ENCODE peak calls at places on chromosomes 7 and 10, in five cellular contexts. R is mucosa of descending colon, M is fibroblast of mammary gland, T is HFF-Myc, Z is gastrocnemius medialis. V is an unnamed sample.

GRCh38 chr7:112056409-112056808 is 149.8 kb downstream of the DOCK4 start:
- DNase-seq in R (no peak), M (peak; percentile 57), T (no peak), Z (peak; percentile 18), V (no peak)

GRCh38 chr7:99997545-99998137 is 17.8 kb upstream of the ZKSCAN1 start:
- DNase-seq in Z (peak; percentile 25), T (no peak), M (peak; percentile 22), R (peak; percentile 80), V (no peak)

GRCh38 chr7:137818036-137818435 is 28.7 kb downstream of the DGKI start:
- DNase-seq in R (no peak), T (no peak), M (peak; percentile 73), Z (no peak), V (no peak)

GRCh38 chr10:63713191-63714144 is 192.3 kb downstream of the REEP3 start:
- DNase-seq in M (peak; percentile 98), R (peak; percentile 83), Z (peak; percentile 37), T (no peak), V (no peak)

GRCh38 chr7:79553811-79554555 is 100.5 kb upstream of the MAGI2 start:
- DNase-seq in T (no peak), Z (no peak), M (peak; percentile 82), R (no peak), V (peak; percentile 21)

GRCh38 chr10:92757066-92757716 is 67.4 kb downstream of the HHEX start:
- DNase-seq in Z (peak; percentile 74), R (peak; percentile 81), M (peak; percentile 54), T (peak; percentile 66), V (peak; percentile 65)

GRCh38 chr10:80453715-80454525 is at the start of gene TSPAN14:
- DNase-seq in T (no peak), M (peak; percentile 70), R (peak; percentile 92), Z (peak; percentile 79), V (no peak)

GRCh38 chr7:2104716-2105115 is 128.0 kb downstream of the MAD1L1 start:
- DNase-seq in R (no peak), Z (no peak), T (no peak), M (peak; percentile 72), V (no peak)

GRCh38 chr10:31101123-31101522 is 69.5 kb upstream of the ZNF438 start:
- DNase-seq in R (no peak), M (peak; percentile 92), T (peak; percentile 37), Z (no peak), V (peak; percentile 31)

GRCh38 chr7:1024331-1024761 is 20.0 kb upstream of the GPR146 start:
- DNase-seq in T (no peak), M (no peak), Z (peak; percentile 39), R (peak; percentile 60), V (no peak)

GRCh38 chr7:99653754-99654153 is 26.0 kb downstream of the CYP3A5 start:
- DNase-seq in T (no peak), M (no peak), Z (no peak), R (no peak), V (no peak)

GRCh38 chr7:134461921-134462320 is 3.0 kb upstream of the AKR1B1 start:
- DNase-seq in R (no peak), T (no peak), Z (no peak), M (no peak), V (no peak)

GRCh38 chr10:125868372-125868975 is 12.6 kb downstream of the DHX32 start:
- DNase-seq in M (peak; percentile 64), R (no peak), Z (no peak), T (peak; percentile 19), V (peak; percentile 13)

GRCh38 chr10:13873201-13873600 is 286.4 kb downstream of the PRPF18 start:
- DNase-seq in Z (no peak), T (no peak), M (no peak), R (no peak), V (no peak)

GRCh38 chr10:75468612-75469011 is 37.2 kb downstream of the LRMDA start:
- DNase-seq in R (peak; percentile 51), Z (no peak), T (no peak), M (no peak), V (no peak)

GRCh38 chr7:158016171-158017087 is 571.2 kb downstream of the PTPRN2 start:
- DNase-seq in T (no peak), Z (no peak), R (no peak), M (no peak), V (no peak)

GRCh38 chr7:101020444-101020843 is 563 bp downstream of the MUC17 start:
- DNase-seq in T (no peak), R (no peak), Z (no peak), M (no peak), V (no peak)

GRCh38 chr7:101018271-101019167 is 1.4 kb upstream of the MUC17 start:
- DNase-seq in M (no peak), T (no peak), R (no peak), Z (no peak), V (no peak)

GRCh38 chr7:101017099-101017777 is 2.6 kb upstream of the MUC17 start:
- DNase-seq in Z (peak; percentile 30), M (peak; percentile 82), T (peak; percentile 73), R (peak; percentile 83), V (peak; percentile 40)

GRCh38 chr7:101023839-101024238 is 4.0 kb downstream of the MUC17 start:
- DNase-seq in T (no peak), R (no peak), M (peak; percentile 3), Z (no peak), V (no peak)

GRCh38 chr7:101021703-101022102 is 1.8 kb downstream of the MUC17 start:
- DNase-seq in Z (no peak), M (no peak), R (peak; percentile 69), T (no peak), V (no peak)
- H3K4me3 ChIP-seq in Z (no peak overlapping the region), M (no peak overlapping the region), R (no peak overlapping the region), T (no peak overlapping the region), V (no peak overlapping the region)

GRCh38 chr7:66522518-66522917 is 106.2 kb upstream of the KCTD7 start:
- DNase-seq in T (no peak), R (no peak), Z (no peak), M (peak; percentile 12), V (no peak)
- TF ChIP-seq CTCF in T (peak; percentile 28), R (no peak), Z (no peak), M (peak; percentile 26), V (peak; percentile 37)

GRCh38 chr10:36479073-36479472 is 646.3 kb upstream of the ANKRD30A start:
- DNase-seq in M (no peak), R (no peak), T (no peak), Z (no peak), V (no peak)

GRCh38 chr10:36473122-36473521 is 652.3 kb upstream of the ANKRD30A start:
- DNase-seq in R (no peak), Z (no peak), M (no peak), T (no peak), V (no peak)

GRCh38 chr10:36474456-36474855 is 650.9 kb upstream of the ANKRD30A start:
- DNase-seq in M (no peak), T (no peak), Z (no peak), R (no peak), V (no peak)

GRCh38 chr10:36475746-36476145 is 649.7 kb upstream of the ANKRD30A start:
- DNase-seq in R (no peak), T (no peak), Z (no peak), M (peak; percentile 60), V (no peak)

DNA sequence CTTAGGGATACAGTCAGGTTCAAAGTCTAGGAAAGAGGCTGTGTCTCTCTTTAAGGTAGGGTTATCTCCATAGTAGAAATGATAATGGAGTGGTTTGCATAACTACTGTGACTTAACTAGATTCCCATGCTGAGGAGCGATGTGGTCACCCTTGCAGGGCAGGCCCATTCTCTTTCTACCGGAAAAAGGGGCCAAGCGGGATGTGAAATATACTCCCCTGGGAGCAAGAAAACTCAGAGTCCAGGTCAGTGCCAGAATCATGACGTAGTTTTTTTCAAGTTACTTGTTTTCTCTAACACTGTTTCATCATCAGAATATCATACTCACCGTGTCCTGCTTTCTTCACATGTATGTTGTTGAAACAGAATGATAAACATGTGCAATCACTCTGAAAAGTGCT is 649.0 kb upstream of the ANKRD30A start:
- DNase-seq in R (no peak), Z (no peak), M (peak; percentile 69), T (no peak), V (no peak)
- H3K4me3 ChIP-seq in R (no peak overlapping the region), Z (no peak overlapping the region), M (no peak overlapping the region), T (no peak overlapping the region), V (no peak overlapping the region)

DNA sequence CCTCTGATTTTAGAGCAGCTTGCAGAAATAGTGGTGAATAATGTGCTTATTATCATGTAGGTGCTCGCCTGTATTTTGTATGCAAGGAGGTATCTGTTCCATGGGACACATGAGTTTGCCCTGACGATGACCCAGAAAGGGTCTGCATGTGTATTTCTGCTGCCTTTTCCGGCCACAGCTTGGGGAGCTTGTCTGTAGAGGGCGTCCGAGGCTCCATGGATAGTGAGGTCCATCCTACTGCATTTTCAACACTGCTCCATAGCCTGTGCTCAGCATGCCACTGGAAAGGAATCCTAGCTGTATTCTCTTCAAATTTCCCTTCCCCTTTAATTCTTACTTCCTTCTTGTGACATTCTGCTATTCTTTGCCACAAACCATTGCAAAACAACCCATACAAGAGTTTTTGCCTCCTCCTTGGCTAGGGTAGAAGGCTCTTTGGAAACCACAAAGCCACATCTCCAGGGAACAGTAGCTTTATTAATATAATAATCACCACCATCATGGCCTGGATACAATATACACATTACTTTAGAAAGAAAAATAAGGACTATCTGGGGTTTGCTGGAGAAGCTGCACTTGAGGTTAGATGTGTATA is 127.7 kb downstream of the DYNC1I1 start:
- DNase-seq in T (no peak), R (no peak), Z (no peak), M (no peak), V (no peak)
- TF ChIP-seq CTCF in T (no peak), R (no peak), Z (no peak), M (no peak), V (no peak)

GRCh38 chr10:3484306-3485187 is 300.5 kb downstream of the KLF6 start:
- DNase-seq in R (no peak), Z (no peak), M (peak; percentile 46), T (no peak), V (no peak)
- H3K4me3 ChIP-seq in R (no peak overlapping the region), Z (no peak overlapping the region), M (no peak overlapping the region), T (no peak overlapping the region), V (no peak overlapping the region)

GRCh38 chr7:51249991-51250390 is 66.6 kb downstream of the COBL start:
- DNase-seq in Z (no peak), T (no peak), R (no peak), M (no peak), V (no peak)

GRCh38 chr7:51249187-51249945 is 67.2 kb downstream of the COBL start:
- DNase-seq in Z (no peak), R (no peak), M (no peak), T (no peak), V (no peak)

GRCh38 chr7:51250517-51250916 is 66.1 kb downstream of the COBL start:
- DNase-seq in R (no peak), M (no peak), Z (no peak), T (no peak), V (no peak)

GRCh38 chr7:51253157-51253556 is 63.5 kb downstream of the COBL start:
- DNase-seq in T (no peak), Z (peak; percentile 9), R (no peak), M (no peak), V (no peak)

DNA sequence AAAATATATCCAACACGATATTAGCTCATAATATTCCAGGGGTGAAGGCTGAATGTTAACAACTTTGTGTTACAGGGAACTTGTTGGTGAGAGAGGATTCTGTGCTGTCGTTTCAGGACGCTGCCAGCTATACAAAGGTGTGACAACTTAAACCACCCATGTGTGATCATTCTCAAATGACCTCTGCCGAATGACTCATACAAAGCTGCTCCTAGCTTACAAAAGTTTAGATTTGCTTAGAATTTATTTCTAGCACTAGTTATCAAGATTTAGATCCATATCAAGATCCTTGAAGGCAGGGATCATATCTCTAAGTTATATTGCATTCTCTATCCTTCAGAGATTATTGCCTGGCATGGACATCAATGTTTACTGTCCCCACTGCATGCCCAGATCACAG is 65.3 kb downstream of the COBL start:
- DNase-seq in M (no peak), T (no peak), Z (no peak), R (no peak), V (no peak)
- TF ChIP-seq CTCF in M (no peak), T (no peak), Z (no peak), R (no peak), V (no peak)

V was measured in AG09309.